ENCODE peak calls at places on chromosomes 3 and 15, in six cellular contexts. Y, R, A, V, M and I are unnamed samples.

GRCh38 chr3:50603261-50604109 is 8.1 kb downstream of the CISH start:
- DNase-seq in Y (no peak), R (peak), A (no peak), V (no peak), M (no peak), I (peak)

GRCh38 chr15:62495670-62496328 is 330.7 kb upstream of the C2CD4B start:
- DNase-seq in Y (no peak), R (no peak), A (peak), V (no peak), M (peak), I (peak)

GRCh38 chr3:7960601-7961000 is 541.0 kb upstream of the LMCD1 start:
- DNase-seq in Y (no peak), R (no peak), A (no peak), V (no peak), M (no peak), I (no peak)

GRCh38 chr3:166177130-166177529 is 339.9 kb upstream of the BCHE start:
- DNase-seq in Y (no peak), R (no peak), A (no peak), V (no peak), M (no peak), I (no peak)

GRCh38 chr15:35306361-35306981 is 221.4 kb upstream of the NANOGP8 start:
- DNase-seq in Y (no peak), R (no peak), A (no peak), V (peak), M (no peak), I (no peak)

GRCh38 chr3:99118381-99118780 is 216.9 kb upstream of the DCBLD2 start:
- DNase-seq in Y (no peak), R (no peak), A (no peak), V (no peak), M (no peak), I (no peak)

GRCh38 chr3:31170932-31171670 is 276.6 kb upstream of the GADL1 start:
- DNase-seq in Y (no peak), R (no peak), A (no peak), V (peak), M (no peak), I (no peak)

GRCh38 chr3:40267940-40268707 is 41.4 kb upstream of the EIF1B start:
- DNase-seq in Y (no peak), R (no peak), A (no peak), V (no peak), M (no peak), I (no peak)

GRCh38 chr3:52046186-52046913 is 10.0 kb downstream of the DUSP7 start:
- DNase-seq in Y (no peak), R (peak), A (no peak), V (peak), M (peak), I (peak)

GRCh38 chr3:194001728-194002459 is 134.1 kb upstream of the HES1 start:
- DNase-seq in Y (no peak), R (no peak), A (no peak), V (no peak), M (no peak), I (no peak)

GRCh38 chr3:152968388-152969024 is 133.6 kb downstream of the P2RY1 start:
- DNase-seq in Y (no peak), R (no peak), A (no peak), V (peak), M (no peak), I (no peak)

GRCh38 chr15:101657968-101658784 is 6.0 kb upstream of the TM2D3 start:
- DNase-seq in Y (no peak), R (no peak), A (peak), V (peak), M (peak), I (peak)

GRCh38 chr3:88219138-88219792 is 69.5 kb downstream of the C3orf38 start:
- DNase-seq in Y (peak), R (no peak), A (no peak), V (peak), M (peak), I (no peak)

GRCh38 chr15:40055576-40056293 is 16.8 kb upstream of the SRP14 start:
- DNase-seq in Y (no peak), R (peak), A (peak), V (no peak), M (peak), I (peak)

GRCh38 chr3:188198001-188198400 is 44.0 kb downstream of the LPP start:
- DNase-seq in Y (no peak), R (no peak), A (no peak), V (no peak), M (no peak), I (no peak)

GRCh38 chr3:72004749-72005292 is 219.9 kb upstream of the PROK2 start:
- DNase-seq in Y (no peak), R (no peak), A (no peak), V (no peak), M (no peak), I (no peak)

GRCh38 chr3:65549626-65549959 is 489.1 kb downstream of the MAGI1 start:
- DNase-seq in Y (no peak), R (no peak), A (no peak), V (no peak), M (no peak), I (no peak)

GRCh38 chr3:126990890-126991289 is 8.0 kb downstream of the PLXNA1 start:
- DNase-seq in Y (no peak), R (no peak), A (no peak), V (no peak), M (no peak), I (no peak)

GRCh38 chr15:91942676-91943417 is 89.3 kb downstream of the SLCO3A1 start:
- DNase-seq in Y (peak), R (peak), A (peak), V (no peak), M (peak), I (peak)

GRCh38 chr3:73086071-73086494 is 24.6 kb downstream of the EBLN2 start:
- DNase-seq in Y (peak), R (no peak), A (no peak), V (peak), M (peak), I (no peak)

GRCh38 chr3:188236241-188236640 is 82.3 kb downstream of the LPP start:
- DNase-seq in Y (no peak), R (no peak), A (no peak), V (no peak), M (no peak), I (no peak)

GRCh38 chr3:122427857-122428471 is 12.1 kb upstream of the WDR5B start:
- DNase-seq in Y (no peak), R (no peak), A (no peak), V (no peak), M (no peak), I (no peak)

GRCh38 chr3:145807990-145808389 is 353.0 kb downstream of the PLOD2 start:
- DNase-seq in Y (no peak), R (no peak), A (peak), V (peak), M (peak), I (peak)

GRCh38 chr3:89490129-89490528 is 382.7 kb downstream of the EPHA3 start:
- DNase-seq in Y (no peak), R (no peak), A (no peak), V (no peak), M (no peak), I (no peak)

DNA sequence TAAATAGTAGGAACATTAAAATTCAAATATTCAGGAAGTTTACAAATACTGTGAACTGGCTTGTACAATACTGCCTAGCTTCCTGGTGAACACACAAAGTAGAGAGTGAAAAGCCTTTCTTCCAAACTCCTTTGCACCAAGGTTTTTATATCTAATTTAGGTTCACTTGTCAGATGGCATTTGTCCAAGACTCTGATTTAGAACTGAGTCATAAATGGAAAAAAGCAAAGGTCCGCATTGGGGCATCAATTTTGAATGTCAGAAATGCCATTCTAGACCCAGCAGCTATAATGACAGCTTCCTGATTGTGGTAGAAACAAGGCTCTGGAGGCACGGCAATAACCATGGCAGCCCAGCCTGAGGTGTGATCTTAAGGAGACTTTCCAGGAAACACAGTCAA is 160.7 kb downstream of the PDE8A start:
- DNase-seq in Y (no peak), R (no peak), A (no peak), V (peak), M (no peak), I (no peak)
- H3K27ac ChIP-seq in Y (no peak), R (no peak), A (no peak), V (peak), M (no peak), I (no peak)

GRCh38 chr3:125186800-125187598 is 25.5 kb downstream of the SLC12A8 start:
- DNase-seq in Y (no peak), R (no peak), A (no peak), V (no peak), M (no peak), I (no peak)
- H3K27ac ChIP-seq in Y (no peak), R (no peak), A (no peak), V (no peak), M (no peak), I (no peak)

GRCh38 chr3:39213613-39214012 is 21.2 kb upstream of the XIRP1 start:
- DNase-seq in Y (no peak), R (no peak), A (no peak), V (no peak), M (no peak), I (no peak)
- H3K27ac ChIP-seq in Y (no peak), R (no peak), A (no peak), V (no peak), M (no peak), I (no peak)

GRCh38 chr3:186807231-186807630 is 949 bp upstream of the RFC4 start:
- DNase-seq in Y (no peak), R (no peak), A (no peak), V (no peak), M (no peak), I (no peak)
- H3K27ac ChIP-seq in Y (peak), R (peak), A (peak), V (no peak), M (peak), I (no peak)

DNA sequence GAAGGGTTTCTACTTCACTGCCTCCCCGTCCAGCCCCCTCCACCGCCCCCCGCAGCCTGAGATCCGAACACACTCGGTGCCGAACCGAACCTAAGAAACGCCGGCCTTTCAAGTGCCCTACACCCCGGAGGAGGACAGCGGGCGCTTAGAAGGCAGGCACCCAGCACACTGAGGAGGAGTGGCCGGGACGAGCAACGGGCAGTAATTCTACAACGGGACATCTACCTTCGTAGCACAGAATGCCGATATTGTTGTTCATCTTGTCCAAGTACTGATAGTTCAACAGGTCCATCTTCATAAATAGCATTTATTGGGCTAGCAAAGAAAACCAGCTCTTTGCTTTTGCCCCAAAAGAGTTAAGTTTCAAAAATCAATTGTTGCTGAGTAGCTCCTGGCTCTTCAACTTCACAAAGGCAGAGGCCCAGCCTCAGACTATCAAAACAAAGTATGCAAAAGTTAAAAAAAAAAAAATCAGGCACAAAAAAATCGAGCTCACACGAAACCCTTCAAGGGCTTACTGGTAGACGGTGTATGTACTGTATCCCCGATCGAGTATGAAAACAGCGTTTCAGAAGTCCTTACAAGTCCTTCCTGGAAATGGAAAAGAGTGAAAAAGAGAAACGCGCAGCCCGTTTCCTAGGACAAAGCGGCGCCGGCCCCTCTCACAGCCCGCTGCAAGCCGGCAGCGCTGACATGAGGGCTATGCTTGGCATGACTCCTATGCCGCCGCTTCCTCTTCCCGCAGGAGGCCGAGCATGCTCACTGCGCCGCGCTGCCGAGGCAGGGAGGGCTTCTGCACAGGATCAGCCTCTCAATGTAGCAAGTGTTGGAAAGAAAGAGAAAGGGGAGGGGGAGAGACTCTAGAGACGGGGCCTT is at the start of gene VGLL4:
- DNase-seq in Y (peak), R (peak), A (peak), V (peak), M (peak), I (peak)
- H3K27ac ChIP-seq in Y (peak), R (peak), A (peak), V (peak), M (peak), I (peak)

GRCh38 chr3:12343091-12343494 is 54.2 kb downstream of the PPARG start:
- DNase-seq in Y (no peak), R (no peak), A (no peak), V (no peak), M (no peak), I (no peak)

GRCh38 chr3:12347301-12347700 is 58.4 kb downstream of the PPARG start:
- DNase-seq in Y (no peak), R (no peak), A (no peak), V (no peak), M (no peak), I (no peak)

GRCh38 chr3:12345584-12346494 is 57.0 kb downstream of the PPARG start:
- DNase-seq in Y (no peak), R (no peak), A (no peak), V (no peak), M (no peak), I (no peak)

GRCh38 chr3:12342151-12342550 is 53.3 kb downstream of the PPARG start:
- DNase-seq in Y (no peak), R (no peak), A (no peak), V (no peak), M (no peak), I (no peak)

DNA sequence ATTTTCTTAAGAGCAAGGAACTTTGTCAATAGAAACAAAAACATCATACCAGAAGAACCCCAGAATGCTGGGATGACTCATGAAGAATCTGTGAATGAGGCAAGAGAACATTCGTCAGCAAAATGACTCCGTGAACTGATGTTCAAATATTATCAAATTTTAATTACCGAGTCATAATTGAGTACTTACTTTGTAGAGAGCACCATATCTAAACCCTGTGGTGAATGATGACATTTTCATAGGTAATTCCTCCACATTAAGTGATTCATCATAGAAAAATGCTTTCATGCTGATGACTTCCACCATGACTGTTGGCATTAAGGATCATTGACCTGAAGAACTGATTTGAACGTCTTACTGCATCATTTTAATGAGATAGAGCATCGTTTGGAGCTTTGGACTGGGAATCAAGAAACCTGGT is 56.3 kb downstream of the PPARG start:
- DNase-seq in Y (no peak), R (no peak), A (no peak), V (no peak), M (no peak), I (no peak)
- H3K27ac ChIP-seq in Y (no peak), R (no peak), A (no peak), V (no peak), M (no peak), I (no peak)

GRCh38 chr3:69770976-69771634 is 31.8 kb downstream of the MITF start:
- DNase-seq in Y (no peak), R (no peak), A (no peak), V (peak), M (no peak), I (no peak)

GRCh38 chr3:69772152-69772867 is 33.0 kb downstream of the MITF start:
- DNase-seq in Y (no peak), R (no peak), A (no peak), V (no peak), M (no peak), I (no peak)

GRCh38 chr3:69775751-69776150 is 36.5 kb downstream of the MITF start:
- DNase-seq in Y (no peak), R (no peak), A (no peak), V (no peak), M (no peak), I (no peak)

GRCh38 chr3:69776289-69776688 is 37.0 kb downstream of the MITF start:
- DNase-seq in Y (no peak), R (no peak), A (no peak), V (no peak), M (no peak), I (no peak)

GRCh38 chr3:69774029-69774428 is 34.8 kb downstream of the MITF start:
- DNase-seq in Y (no peak), R (peak), A (peak), V (no peak), M (peak), I (peak)
- H3K27ac ChIP-seq in Y (no peak), R (peak), A (peak), V (no peak), M (no peak), I (no peak)

DNA sequence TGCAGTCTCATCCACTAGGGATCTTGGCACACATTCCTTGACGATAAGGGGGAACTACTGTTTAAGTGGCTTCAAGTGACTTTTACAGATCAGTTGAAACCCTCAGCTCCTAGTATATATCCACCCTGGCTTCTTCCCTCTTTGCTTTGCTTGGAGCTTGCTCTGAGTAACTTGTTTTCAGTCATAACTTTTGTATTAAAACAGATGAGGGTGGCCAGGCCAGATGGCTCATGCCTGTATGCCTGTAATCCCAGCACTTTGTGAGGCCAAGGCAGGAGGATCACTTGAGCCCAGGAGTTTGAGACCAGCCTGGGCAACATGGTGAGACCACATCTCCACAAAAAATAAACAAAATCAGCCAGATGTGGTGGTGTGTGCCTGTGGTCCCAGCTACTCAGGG is 42.4 kb downstream of the EOMES start:
- DNase-seq in Y (no peak), R (no peak), A (no peak), V (no peak), M (no peak), I (no peak)
- H3K27ac ChIP-seq in Y (no peak), R (no peak), A (no peak), V (no peak), M (no peak), I (no peak)

GRCh38 chr15:22956257-22956979 is 23.8 kb downstream of the CYFIP1 start:
- DNase-seq in Y (no peak), R (no peak), A (no peak), V (peak), M (peak), I (peak)
- H3K27ac ChIP-seq in Y (no peak), R (no peak), A (peak), V (no peak), M (peak), I (no peak)